ENCODE peak calls at places on chromosomes 13 and 19, in four cellular contexts. One of them, this sample, is unnamed.

GRCh38 chr13:99045396-99045795 is 67.5 kb upstream of the DOCK9 start:
- DNase-seq in H1: no peak
- DNase-seq in SK-N-SH: no peak
- DNase-seq in HepG2: no peak
- DNase-seq in this sample: no peak

GRCh38 chr13:61192826-61193225 is 222.8 kb downstream of the PCDH20 start:
- DNase-seq in H1: no peak
- DNase-seq in SK-N-SH: no peak
- DNase-seq in HepG2: no peak
- DNase-seq in this sample: no peak

GRCh38 chr13:43573361-43573740 is 213.4 kb downstream of the ENOX1 start:
- DNase-seq in H1: no peak
- DNase-seq in SK-N-SH: no peak
- DNase-seq in HepG2: no peak
- DNase-seq in this sample: no peak

GRCh38 chr13:113947321-113948033 is 26.4 kb downstream of the C13orf46 start:
- DNase-seq in H1: no peak
- DNase-seq in SK-N-SH: no peak
- DNase-seq in HepG2: no peak
- DNase-seq in this sample: no peak

GRCh38 chr13:110541526-110541920 is 20.0 kb downstream of the RAB20 start:
- DNase-seq in H1: no peak
- DNase-seq in SK-N-SH: peak
- DNase-seq in HepG2: no peak
- DNase-seq in this sample: no peak

GRCh38 chr19:51803965-51804364 is 9.0 kb downstream of the FPR3 start:
- DNase-seq in H1: no peak
- DNase-seq in SK-N-SH: no peak
- DNase-seq in HepG2: no peak
- DNase-seq in this sample: no peak

GRCh38 chr13:95708390-95708774 is 31.4 kb downstream of the DNAJC3 start:
- DNase-seq in H1: no peak
- DNase-seq in SK-N-SH: no peak
- DNase-seq in HepG2: no peak
- DNase-seq in this sample: no peak

GRCh38 chr19:27735314-27735713 is 1477.6 kb downstream of the UQCRFS1 start:
- DNase-seq in H1: no peak
- DNase-seq in SK-N-SH: no peak
- DNase-seq in HepG2: no peak
- DNase-seq in this sample: no peak

GRCh38 chr13:114067381-114067885 is 65.0 kb downstream of the RASA3 start:
- DNase-seq in H1: no peak
- DNase-seq in SK-N-SH: no peak
- DNase-seq in HepG2: no peak
- DNase-seq in this sample: peak

GRCh38 chr19:41595258-41595889 is 19.4 kb downstream of the CEACAM21 start:
- DNase-seq in H1: peak
- DNase-seq in SK-N-SH: peak
- DNase-seq in HepG2: peak
- DNase-seq in this sample: peak

GRCh38 chr19:52748336-52748950 is 13.6 kb upstream of the ZNF611 start:
- DNase-seq in H1: no peak
- DNase-seq in SK-N-SH: peak
- DNase-seq in HepG2: peak
- DNase-seq in this sample: peak

GRCh38 chr13:113043931-113044330 is 61.7 kb upstream of the F7 start:
- DNase-seq in H1: no peak
- DNase-seq in SK-N-SH: no peak
- DNase-seq in HepG2: no peak
- DNase-seq in this sample: no peak

GRCh38 chr19:19171821-19172532 is 1.9 kb upstream of the MEF2B start:
- DNase-seq in H1: no peak
- DNase-seq in SK-N-SH: no peak
- DNase-seq in HepG2: peak
- DNase-seq in this sample: no peak

GRCh38 chr13:113398963-113399754 is 35.2 kb upstream of the GRTP1 start:
- DNase-seq in H1: no peak
- DNase-seq in SK-N-SH: no peak
- DNase-seq in HepG2: no peak
- DNase-seq in this sample: no peak

GRCh38 chr13:97512732-97513131 is 78.8 kb downstream of the RAP2A start:
- DNase-seq in H1: no peak
- DNase-seq in SK-N-SH: no peak
- DNase-seq in HepG2: peak
- DNase-seq in this sample: no peak

GRCh38 chr19:49677232-49677881 is at the start of gene PRMT1:
- DNase-seq in H1: peak
- DNase-seq in SK-N-SH: peak
- DNase-seq in HepG2: peak
- DNase-seq in this sample: no peak

GRCh38 chr13:74129500-74130144 is 4.6 kb downstream of the KLF12 start:
- DNase-seq in H1: no peak
- DNase-seq in SK-N-SH: no peak
- DNase-seq in HepG2: no peak
- DNase-seq in this sample: no peak

GRCh38 chr13:70623260-70623659 is 515.0 kb upstream of the KLHL1 start:
- DNase-seq in H1: no peak
- DNase-seq in SK-N-SH: peak
- DNase-seq in HepG2: no peak
- DNase-seq in this sample: no peak

GRCh38 chr13:99969934-99970760 is 1.4 kb downstream of the ZIC5 start:
- DNase-seq in H1: peak
- DNase-seq in SK-N-SH: no peak
- DNase-seq in HepG2: peak
- DNase-seq in this sample: no peak

GRCh38 chr19:37909661-37910199 is 2.7 kb downstream of the SIPA1L3 start:
- DNase-seq in H1: no peak
- DNase-seq in SK-N-SH: no peak
- DNase-seq in HepG2: no peak
- DNase-seq in this sample: no peak

GRCh38 chr19:32910874-32911273 is 41.3 kb upstream of the SLC7A9 start:
- DNase-seq in H1: no peak
- DNase-seq in SK-N-SH: no peak
- DNase-seq in HepG2: no peak
- DNase-seq in this sample: no peak

GRCh38 chr19:48249502-48250014 is 6.2 kb downstream of the CARD8 start:
- DNase-seq in H1: no peak
- DNase-seq in SK-N-SH: no peak
- DNase-seq in HepG2: no peak
- DNase-seq in this sample: peak

GRCh38 chr13:100811431-100811830 is 136.8 kb upstream of the TMTC4 start:
- DNase-seq in H1: no peak
- DNase-seq in SK-N-SH: no peak
- DNase-seq in HepG2: no peak
- DNase-seq in this sample: no peak

GRCh38 chr19:44959691-44960090 is 4.5 kb downstream of the CLPTM1 start:
- DNase-seq in H1: no peak
- DNase-seq in SK-N-SH: no peak
- DNase-seq in HepG2: no peak
- DNase-seq in this sample: no peak

GRCh38 chr13:100859861-100860260 is 185.3 kb upstream of the TMTC4 start:
- DNase-seq in H1: no peak
- DNase-seq in SK-N-SH: no peak
- DNase-seq in HepG2: no peak
- DNase-seq in this sample: no peak

GRCh38 chr19:3062165-3063105 is at the start of gene TLE5:
- DNase-seq in H1: peak
- DNase-seq in SK-N-SH: peak
- DNase-seq in HepG2: peak
- DNase-seq in this sample: no peak

DNA sequence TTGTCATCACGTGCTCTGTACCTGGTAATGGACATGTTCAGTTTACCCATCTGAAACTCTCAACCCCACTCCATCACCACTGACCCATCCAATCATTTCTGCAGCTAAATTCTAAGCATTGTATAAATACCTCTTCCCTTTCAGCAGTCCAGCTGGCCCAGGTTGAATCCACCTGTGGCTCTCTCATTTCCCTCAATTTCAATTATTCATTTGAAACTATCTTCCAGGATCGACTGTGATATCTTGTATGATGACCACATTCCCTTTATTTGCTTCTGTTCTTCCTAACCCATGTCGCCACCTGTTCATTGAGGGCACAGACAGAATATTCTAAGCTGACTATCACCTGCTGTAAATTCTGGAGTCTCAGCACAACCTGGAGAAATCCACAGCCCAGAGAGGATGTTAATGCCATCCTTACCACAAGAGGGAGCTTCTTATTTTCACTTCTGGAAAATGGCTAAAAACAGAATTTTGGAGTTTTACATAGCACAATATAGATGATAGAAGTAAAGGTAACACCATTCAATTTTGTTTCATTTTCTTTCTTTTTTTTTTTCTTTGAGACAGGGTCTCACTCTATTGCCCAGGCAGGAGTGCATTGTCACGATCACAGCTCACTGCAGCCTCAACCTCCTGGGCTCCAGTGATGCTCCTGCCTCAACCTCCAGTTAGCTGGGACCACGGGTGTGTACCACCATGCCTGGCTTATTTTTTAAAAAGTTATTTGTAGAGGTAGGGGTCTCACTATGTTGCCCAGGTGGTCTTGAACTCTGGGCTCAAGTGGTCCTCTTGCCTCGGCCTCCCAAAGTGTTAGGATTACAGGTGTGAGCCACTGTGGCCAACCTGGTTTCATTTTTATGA is 38.6 kb downstream of the ZNF823 start:
- DNase-seq in H1: no peak
- DNase-seq in SK-N-SH: peak
- DNase-seq in HepG2: peak
- DNase-seq in this sample: no peak
- TF ChIP-seq RAD21 in H1: peak
- TF ChIP-seq RAD21 in SK-N-SH: peak
- TF ChIP-seq RAD21 in HepG2: no peak
- TF ChIP-seq RAD21 in this sample: peak

GRCh38 chr19:29278716-29279115 is 65.8 kb upstream of the UQCRFS1 start:
- DNase-seq in H1: no peak
- DNase-seq in SK-N-SH: no peak
- DNase-seq in HepG2: no peak
- DNase-seq in this sample: no peak
- TF ChIP-seq TCF12 in H1: no peak
- TF ChIP-seq TCF12 in SK-N-SH: no peak
- TF ChIP-seq TCF12 in HepG2: no peak
- TF ChIP-seq TCF12 in this sample: no peak

DNA sequence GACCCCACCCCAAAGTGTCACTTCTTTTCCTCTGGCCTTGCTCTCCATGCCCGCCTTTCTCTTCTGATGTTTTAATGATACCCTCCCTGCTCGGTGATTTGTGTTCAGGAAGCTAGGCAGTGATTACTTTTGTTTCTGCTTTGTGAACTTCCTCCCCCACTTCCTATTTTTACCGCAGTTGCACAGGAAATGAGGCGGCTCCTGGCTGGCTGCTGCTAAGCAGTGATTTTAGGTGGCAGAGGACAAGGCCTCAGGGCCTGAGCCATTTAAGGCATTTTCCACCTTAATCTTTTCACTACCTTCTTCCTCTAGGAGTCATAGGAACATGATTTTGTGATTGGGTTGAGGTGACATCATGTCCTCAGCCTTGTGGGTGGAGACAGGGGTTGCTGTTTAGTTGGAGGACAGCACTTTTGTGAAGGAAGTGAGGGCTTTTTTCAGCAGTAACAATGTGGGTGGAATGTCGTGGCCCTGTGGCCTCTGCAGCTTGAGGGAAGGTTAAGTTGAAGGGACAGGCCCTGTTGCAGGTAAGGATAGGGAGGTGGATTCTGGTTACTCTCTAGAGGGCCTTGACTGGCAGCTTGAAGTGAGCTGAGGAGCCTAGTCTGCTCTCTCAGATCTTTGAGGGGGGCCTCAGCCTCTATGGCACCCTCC is 15.7 kb downstream of the GARRE1 start:
- DNase-seq in H1: no peak
- DNase-seq in SK-N-SH: no peak
- DNase-seq in HepG2: peak
- DNase-seq in this sample: peak
- TF ChIP-seq RAD21 in H1: no peak
- TF ChIP-seq RAD21 in SK-N-SH: no peak
- TF ChIP-seq RAD21 in HepG2: no peak
- TF ChIP-seq RAD21 in this sample: no peak

DNA sequence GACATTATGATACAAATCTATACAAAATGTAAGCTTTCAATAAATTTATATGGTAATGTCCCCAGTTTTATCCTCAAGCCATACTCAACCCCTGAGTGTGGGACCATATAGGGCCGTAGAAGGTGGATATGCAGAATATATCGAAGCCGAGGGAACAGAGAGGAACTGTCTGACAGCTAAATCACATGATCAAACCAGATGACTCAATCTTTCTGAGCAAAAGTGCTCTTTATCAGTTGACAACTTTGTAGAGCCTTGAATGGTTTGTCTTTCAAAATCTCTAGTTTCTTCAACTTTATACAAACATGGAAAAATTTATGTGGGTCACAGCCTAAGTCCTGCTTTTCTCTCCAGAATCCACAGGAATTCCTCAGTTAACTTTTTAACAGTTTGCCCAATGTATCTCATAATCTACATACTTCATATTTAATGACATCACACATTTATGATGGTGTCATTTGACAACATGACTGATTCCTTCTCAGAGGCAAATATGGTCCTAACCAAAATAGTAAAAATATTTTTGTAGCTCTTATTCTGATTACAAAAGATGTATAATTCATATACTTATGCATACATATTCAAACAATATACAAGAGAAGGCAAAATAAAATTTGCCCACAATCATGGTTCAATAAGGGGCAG is 673.0 kb upstream of the GPC6 start:
- DNase-seq in H1: no peak
- DNase-seq in SK-N-SH: no peak
- DNase-seq in HepG2: no peak
- DNase-seq in this sample: no peak
- TF ChIP-seq TCF12 in H1: no peak
- TF ChIP-seq TCF12 in SK-N-SH: no peak
- TF ChIP-seq TCF12 in HepG2: no peak
- TF ChIP-seq TCF12 in this sample: no peak

DNA sequence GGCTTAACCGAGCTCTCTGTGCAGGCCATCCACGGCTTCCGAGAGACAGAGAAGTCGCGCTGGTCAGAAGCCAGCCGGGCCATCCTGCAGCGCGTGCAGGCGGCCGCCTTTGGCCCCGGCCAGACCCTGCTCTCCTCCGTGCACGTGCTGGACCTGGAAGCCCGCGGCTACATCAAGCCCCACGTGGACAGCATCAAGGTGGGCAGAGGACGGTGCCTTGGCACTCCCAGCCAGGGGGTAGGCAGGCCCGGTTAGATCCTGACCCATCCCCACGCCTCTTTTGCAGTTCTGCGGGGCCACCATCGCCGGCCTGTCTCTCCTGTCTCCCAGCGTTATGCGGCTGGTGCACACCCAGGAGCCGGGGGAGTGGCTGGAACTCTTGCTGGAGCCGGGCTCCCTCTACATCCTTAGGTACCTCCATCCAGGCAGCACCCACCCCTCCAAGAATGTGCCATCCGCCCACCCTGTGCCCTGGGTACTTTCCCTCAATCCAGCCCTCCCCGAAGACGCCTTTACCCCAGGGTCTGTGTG is 1.5 kb downstream of the PSPN start:
- DNase-seq in H1: no peak
- DNase-seq in SK-N-SH: no peak
- DNase-seq in HepG2: no peak
- DNase-seq in this sample: no peak
- TF ChIP-seq RAD21 in H1: no peak
- TF ChIP-seq RAD21 in SK-N-SH: no peak
- TF ChIP-seq RAD21 in HepG2: no peak
- TF ChIP-seq RAD21 in this sample: no peak